ENCODE peak calls at places on chromosome 21, in four cellular contexts. K is left ventricle myocardium inferior, B is endothelial cell of umbilical vein, J is mammary epithelial cell. P is an unnamed sample. For H3K4me1, the result is how much of the 10 kb centered on the place peaks cover.

GRCh38 chr21:23955130-23955873 is 1652.0 kb downstream of the MRPL39 start:
- DNase-seq in K (no peak), B (no peak), J (no peak), P (no peak)

GRCh38 chr21:15549671-15550070 is 180.1 kb upstream of the USP25 start:
- DNase-seq in K (no peak), B (no peak), J (no peak), P (no peak)

GRCh38 chr21:17640821-17641220 is 28.1 kb upstream of the BTG3 start:
- DNase-seq in K (no peak), B (no peak), J (no peak), P (no peak)

GRCh38 chr21:35217504-35218060 is 168.5 kb upstream of the RUNX1 start:
- DNase-seq in K (no peak), B (no peak), J (peak), P (no peak)

GRCh38 chr21:32257952-32258785 is 20.7 kb downstream of the MIS18A start:
- DNase-seq in K (peak), B (peak), J (peak), P (peak)

GRCh38 chr21:16279658-16280581 is 550.1 kb downstream of the USP25 start:
- DNase-seq in K (peak), B (peak), J (no peak), P (peak)

GRCh38 chr21:35436899-35437298 is 387.8 kb upstream of the RUNX1 start:
- DNase-seq in K (no peak), B (no peak), J (no peak), P (no peak)

GRCh38 chr21:23858878-23859277 is 1748.4 kb downstream of the MRPL39 start:
- DNase-seq in K (no peak), B (no peak), J (no peak), P (no peak)

GRCh38 chr21:18517905-18518566 is 114.5 kb upstream of the TMPRSS15 start:
- DNase-seq in K (no peak), B (no peak), J (no peak), P (no peak)

GRCh38 chr21:44092201-44092600 is 15.0 kb upstream of the PWP2 start:
- DNase-seq in K (no peak), B (no peak), J (no peak), P (peak)

GRCh38 chr21:45304945-45305344 is 17.2 kb upstream of the POFUT2 start:
- DNase-seq in K (peak), B (no peak), J (no peak), P (no peak)

GRCh38 chr21:25171438-25171837 is 435.8 kb downstream of the MRPL39 start:
- DNase-seq in K (no peak), B (no peak), J (no peak), P (no peak)

GRCh38 chr21:34852438-34852837 is 183.6 kb downstream of the CLIC6 start:
- DNase-seq in K (no peak), B (no peak), J (no peak), P (no peak)

GRCh38 chr21:35329940-35330670 is 281.0 kb upstream of the RUNX1 start:
- DNase-seq in K (no peak), B (no peak), J (no peak), P (peak)

GRCh38 chr21:46193829-46194373 is 9.6 kb upstream of the SPATC1L start:
- DNase-seq in K (no peak), B (no peak), J (no peak), P (peak)

GRCh38 chr21:40054403-40054802 is 187.2 kb downstream of the PCP4 start:
- DNase-seq in K (no peak), B (no peak), J (peak), P (no peak)

DNA sequence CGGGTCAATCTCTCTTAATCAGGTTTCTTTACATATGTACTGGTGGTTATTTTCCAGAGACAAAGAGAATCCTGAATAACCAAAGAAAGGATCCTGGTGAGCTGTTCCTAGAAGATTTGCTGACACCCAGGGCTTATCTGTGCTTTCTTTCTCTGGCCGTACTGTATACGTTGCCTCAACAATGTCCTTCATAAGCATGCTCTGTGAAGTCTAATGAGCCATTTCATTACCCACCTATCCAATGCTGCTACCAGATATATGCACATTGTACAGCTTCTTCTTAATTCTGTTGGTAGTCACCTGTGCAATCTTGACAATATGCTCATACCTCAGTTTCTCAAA is 731.9 kb upstream of the NCAM2 start:
- DNase-seq in K (no peak), B (no peak), J (no peak), P (no peak)
- H3K4me3 ChIP-seq in K (no peak), B (no peak), J (no peak), P (no peak)

GRCh38 chr21:31255846-31256395 is 88.1 kb downstream of the TIAM1 start:
- DNase-seq in K (no peak), B (no peak), J (no peak), P (no peak)

GRCh38 chr21:31255036-31255435 is 89.0 kb downstream of the TIAM1 start:
- DNase-seq in K (no peak), B (no peak), J (no peak), P (no peak)

GRCh38 chr21:31257265-31257664 is 86.8 kb downstream of the TIAM1 start:
- DNase-seq in K (no peak), B (no peak), J (no peak), P (no peak)

GRCh38 chr21:31260790-31261189 is 83.3 kb downstream of the TIAM1 start:
- DNase-seq in K (no peak), B (no peak), J (no peak), P (no peak)

GRCh38 chr21:31258073-31258472 is 86.0 kb downstream of the TIAM1 start:
- DNase-seq in K (no peak), B (no peak), J (no peak), P (no peak)
- H3K4me1 ChIP-seq in K (under half), B (under half), J (under half), P (under half)

DNA sequence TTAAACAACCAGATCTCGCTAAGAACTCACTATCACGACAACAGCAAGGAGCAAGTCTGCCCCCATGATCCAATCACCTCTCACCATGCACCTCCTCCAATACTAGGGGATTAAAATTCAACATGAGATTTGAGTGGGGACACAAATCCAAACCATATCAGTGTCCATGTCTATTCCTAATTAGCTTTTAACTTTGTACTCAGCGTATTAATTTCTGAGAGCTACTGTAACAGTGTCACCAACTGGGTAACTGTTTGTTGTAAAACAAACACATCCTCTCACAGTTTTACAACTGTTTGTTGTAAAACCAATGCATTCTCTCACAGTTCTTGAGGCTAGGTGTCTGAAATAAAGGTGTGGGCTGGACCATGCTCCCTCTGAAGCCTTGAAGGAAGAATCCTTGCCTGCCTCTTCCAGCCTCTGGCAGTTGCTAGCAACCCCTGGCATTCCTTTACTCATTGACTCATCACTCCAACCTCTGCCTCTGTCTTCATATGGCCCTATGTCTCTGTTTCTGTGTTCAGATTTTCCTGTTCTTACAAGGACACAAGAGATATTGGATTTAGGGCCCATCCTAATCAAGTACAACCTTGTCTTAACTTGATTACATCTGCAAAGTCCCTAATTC is 121.2 kb downstream of the LTN1 start:
- DNase-seq in K (no peak), B (no peak), J (peak), P (no peak)
- H3K4me3 ChIP-seq in K (no peak), B (no peak), J (no peak), P (no peak)

GRCh38 chr21:41709166-41709565 is 57.7 kb downstream of the RIPK4 start:
- DNase-seq in K (no peak), B (no peak), J (no peak), P (no peak)
- H3K4me1 ChIP-seq in K (under half), B (under half), J (under half), P (under half)

DNA sequence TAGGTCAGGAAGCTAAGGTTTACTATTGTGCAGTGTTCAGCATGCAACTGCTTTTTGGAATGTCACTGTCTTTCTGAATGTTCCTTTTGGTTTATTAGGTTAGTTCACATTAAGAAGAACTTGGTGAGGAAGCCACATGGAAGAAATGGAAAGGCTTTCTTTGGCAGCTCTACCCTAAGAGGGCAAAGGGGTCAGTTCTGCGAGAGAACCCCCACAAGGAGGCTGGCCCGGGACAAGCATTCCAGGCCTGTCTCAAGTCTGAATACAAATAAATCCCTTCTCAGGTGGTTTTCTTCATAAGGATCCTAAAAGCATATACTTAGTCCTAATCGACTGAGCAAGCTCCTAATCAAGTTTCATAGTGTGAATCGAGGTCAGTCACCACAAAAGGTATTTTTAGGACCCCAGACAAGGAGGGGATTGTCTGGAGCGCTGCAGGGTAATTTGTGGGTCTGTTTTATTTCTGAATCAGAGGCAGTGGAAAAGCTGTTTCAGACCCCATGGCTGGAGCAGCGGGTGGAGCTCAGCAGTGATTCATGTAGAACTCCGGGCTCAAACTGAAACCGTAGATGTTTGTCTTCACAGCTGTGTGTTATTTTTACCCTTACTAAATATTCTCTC is 63.3 kb downstream of the ERG start:
- DNase-seq in K (no peak), B (peak), J (peak), P (no peak)
- H3K4me3 ChIP-seq in K (peak), B (no peak), J (no peak), P (no peak)

P was measured in testis.